ENCODE peak calls at places on chromosomes 6 and 20, in ten cellular contexts. E is mammary epithelial cell, N is fibroblast of lung, M is psoas muscle, O is upper lobe of right lung, Q is cardiac muscle cell, W is heart right ventricle, F is tibial artery, U is esophagus squamous epithelium, D is body of pancreas. H is an unnamed sample. For H3K36me3, the result is how much of the 10 kb centered on the place peaks cover.

GRCh38 chr6:1595271-1596087 is 14.2 kb upstream of the FOXC1 start:
- DNase-seq in E (no peak), N (no peak), M (no peak), O (no peak), Q (no peak), W (no peak), F (peak), U (no peak), D (no peak), H (no peak)

GRCh38 chr20:36092424-36093024 is 62.0 kb upstream of the EPB41L1 start:
- DNase-seq in E (no peak), N (peak), M (peak), O (peak), Q (peak), W (peak), F (no peak), U (no peak), D (peak), H (peak)

GRCh38 chr6:26003102-26003694 is 40.6 kb downstream of the TRIM38 start:
- DNase-seq in E (peak), N (peak), M (peak), O (no peak), Q (peak), W (peak), F (peak), U (no peak), D (peak), H (peak)

GRCh38 chr20:49270177-49270576 is 7.7 kb downstream of the ZNFX1 start:
- DNase-seq in E (no peak), N (peak), M (no peak), O (no peak), Q (peak), W (no peak), F (no peak), U (no peak), D (no peak), H (no peak)

GRCh38 chr20:56762401-56762800 is 133.3 kb downstream of the TFAP2C start:
- DNase-seq in E (peak), N (no peak), M (no peak), O (no peak), Q (no peak), W (no peak), F (no peak), U (no peak), D (no peak), H (no peak)

GRCh38 chr6:5422321-5422915 is 161.1 kb downstream of the FARS2 start:
- DNase-seq in E (peak), N (peak), M (no peak), O (no peak), Q (peak), W (no peak), F (no peak), U (no peak), D (peak), H (peak)

GRCh38 chr6:119541132-119541905 is 191.8 kb upstream of the MAN1A1 start:
- DNase-seq in E (peak), N (peak), M (no peak), O (no peak), Q (peak), W (no peak), F (no peak), U (no peak), D (no peak), H (no peak)

GRCh38 chr20:62914436-62914835 is 11.9 kb downstream of the DIDO1 start:
- DNase-seq in E (no peak), N (no peak), M (no peak), O (no peak), Q (no peak), W (no peak), F (peak), U (no peak), D (no peak), H (no peak)

GRCh38 chr20:45934046-45934586 is 367 bp upstream of the PCIF1 start:
- DNase-seq in E (no peak), N (peak), M (peak), O (peak), Q (peak), W (peak), F (peak), U (no peak), D (peak), H (peak)

GRCh38 chr20:330233-331149 is 5.1 kb downstream of the SOX12 start:
- DNase-seq in E (peak), N (peak), M (peak), O (no peak), Q (peak), W (no peak), F (no peak), U (no peak), D (peak), H (peak)

GRCh38 chr6:29995346-29995777 is 53.0 kb downstream of the HLA-A start:
- DNase-seq in E (peak), N (peak), M (no peak), O (no peak), Q (peak), W (no peak), F (no peak), U (no peak), D (no peak), H (no peak)

GRCh38 chr6:152091851-152092341 is 284.4 kb downstream of the ESR1 start:
- DNase-seq in E (peak), N (peak), M (no peak), O (no peak), Q (peak), W (no peak), F (no peak), U (no peak), D (no peak), H (no peak)

GRCh38 chr6:6832439-6832838 is 243.9 kb downstream of the LY86 start:
- DNase-seq in E (no peak), N (no peak), M (no peak), O (no peak), Q (no peak), W (no peak), F (no peak), U (no peak), D (no peak), H (no peak)

GRCh38 chr6:31614075-31614619 is 887 bp upstream of the AIF1 start:
- DNase-seq in E (no peak), N (no peak), M (no peak), O (no peak), Q (no peak), W (no peak), F (no peak), U (no peak), D (peak), H (no peak)

GRCh38 chr6:31617010-31617409 is 2.0 kb downstream of the AIF1 start:
- DNase-seq in E (peak), N (no peak), M (no peak), O (no peak), Q (no peak), W (no peak), F (no peak), U (no peak), D (no peak), H (no peak)

GRCh38 chr6:31614674-31615578 is at the start of gene AIF1:
- DNase-seq in E (no peak), N (no peak), M (no peak), O (no peak), Q (no peak), W (no peak), F (no peak), U (no peak), D (peak), H (no peak)

GRCh38 chr6:31619805-31620585 is 520 bp upstream of the PRRC2A start:
- DNase-seq in E (peak), N (peak), M (peak), O (peak), Q (peak), W (peak), F (peak), U (peak), D (peak), H (peak)

GRCh38 chr6:31615748-31616147 is 714 bp downstream of the AIF1 start:
- DNase-seq in E (no peak), N (no peak), M (no peak), O (no peak), Q (no peak), W (no peak), F (no peak), U (no peak), D (no peak), H (no peak)
- H3K27ac ChIP-seq in E (no peak), N (no peak), M (no peak), O (peak), Q (no peak), W (peak), F (no peak), U (no peak), D (peak), H (no peak)

GRCh38 chr6:166424431-166424830 is 41.7 kb upstream of the MPC1 start:
- DNase-seq in E (no peak), N (no peak), M (no peak), O (peak), Q (no peak), W (no peak), F (no peak), U (no peak), D (no peak), H (no peak)

GRCh38 chr6:166420351-166420750 is 37.6 kb upstream of the MPC1 start:
- DNase-seq in E (no peak), N (peak), M (no peak), O (no peak), Q (peak), W (no peak), F (peak), U (no peak), D (no peak), H (no peak)

GRCh38 chr6:166422201-166422940 is 39.6 kb upstream of the MPC1 start:
- DNase-seq in E (no peak), N (no peak), M (no peak), O (peak), Q (no peak), W (no peak), F (peak), U (no peak), D (no peak), H (no peak)

GRCh38 chr6:166423051-166423745 is 40.5 kb upstream of the MPC1 start:
- DNase-seq in E (no peak), N (no peak), M (no peak), O (peak), Q (no peak), W (no peak), F (peak), U (no peak), D (no peak), H (no peak)

GRCh38 chr6:166423781-166424180 is 41.0 kb upstream of the MPC1 start:
- DNase-seq in E (no peak), N (no peak), M (no peak), O (peak), Q (no peak), W (no peak), F (no peak), U (no peak), D (no peak), H (no peak)
- H3K36me3 ChIP-seq in E (under half), N (under half), M (under half), O (half or more), Q (under half), W (half or more), F (under half), U (half or more), D (under half), H (under half)

GRCh38 chr6:24909281-24910216 is 26.2 kb downstream of the RIPOR2 start:
- DNase-seq in E (no peak), N (no peak), M (no peak), O (no peak), Q (no peak), W (no peak), F (no peak), U (no peak), D (no peak), H (no peak)

GRCh38 chr6:24910331-24910849 is 25.4 kb downstream of the RIPOR2 start:
- DNase-seq in E (peak), N (peak), M (no peak), O (peak), Q (peak), W (peak), F (no peak), U (no peak), D (no peak), H (no peak)

GRCh38 chr6:24908555-24908954 is 27.2 kb downstream of the RIPOR2 start:
- DNase-seq in E (no peak), N (no peak), M (no peak), O (no peak), Q (no peak), W (no peak), F (no peak), U (no peak), D (no peak), H (no peak)

GRCh38 chr6:24910850-24911712 is 24.7 kb downstream of the RIPOR2 start:
- DNase-seq in E (peak), N (peak), M (peak), O (peak), Q (peak), W (peak), F (peak), U (no peak), D (peak), H (peak)

GRCh38 chr6:24911983-24912382 is 23.8 kb downstream of the RIPOR2 start:
- DNase-seq in E (no peak), N (no peak), M (no peak), O (no peak), Q (no peak), W (no peak), F (no peak), U (no peak), D (no peak), H (no peak)
- H3K27ac ChIP-seq in E (no peak), N (no peak), M (no peak), O (no peak), Q (no peak), W (no peak), F (no peak), U (no peak), D (no peak), H (no peak)

GRCh38 chr6:44260451-44261297 is 3.3 kb upstream of the SLC35B2 start:
- DNase-seq in E (no peak), N (no peak), M (no peak), O (no peak), Q (no peak), W (no peak), F (no peak), U (no peak), D (no peak), H (no peak)
- H3K36me3 ChIP-seq in E (under half), N (under half), M (under half), O (under half), Q (under half), W (under half), F (under half), U (under half), D (under half), H (under half)

GRCh38 chr20:24503352-24503931 is 34.0 kb downstream of the SYNDIG1 start:
- DNase-seq in E (no peak), N (peak), M (no peak), O (no peak), Q (peak), W (peak), F (no peak), U (no peak), D (no peak), H (no peak)
- H3K27ac ChIP-seq in E (no peak), N (peak), M (no peak), O (no peak), Q (peak), W (peak), F (peak), U (no peak), D (no peak), H (no peak)

GRCh38 chr6:36927691-36928546 is 26.6 kb upstream of the PI16 start:
- DNase-seq in E (no peak), N (peak), M (peak), O (no peak), Q (no peak), W (no peak), F (peak), U (no peak), D (peak), H (no peak)
- H3K36me3 ChIP-seq in E (under half), N (under half), M (under half), O (under half), Q (under half), W (under half), F (under half), U (under half), D (under half), H (under half)

GRCh38 chr20:23634985-23635767 is 2.6 kb downstream of the CST3 start:
- DNase-seq in E (no peak), N (no peak), M (peak), O (no peak), Q (no peak), W (no peak), F (no peak), U (no peak), D (no peak), H (no peak)
- H3K27ac ChIP-seq in E (peak), N (no peak), M (peak), O (no peak), Q (no peak), W (peak), F (peak), U (peak), D (no peak), H (no peak)

H was measured in WERI-Rb-1.